ENCODE peak calls at places on chromosomes 13 and 19, in four cellular contexts. X is frontal cortex, J is breast epithelium, Z is GM12864. M is an unnamed sample.

GRCh38 chr13:42876810-42877550 is 95.6 kb downstream of the FAM216B start:
- DNase-seq in X (no peak), Z (no peak), J (no peak), M (no peak)

GRCh38 chr19:13817615-13818371 is 22.6 kb downstream of the ZSWIM4 start:
- DNase-seq in X (no peak), J (no peak), Z (no peak), M (no peak)

GRCh38 chr13:20526664-20527063 is 1.0 kb upstream of the CRYL1 start:
- DNase-seq in Z (no peak), X (no peak), J (no peak), M (no peak)

GRCh38 chr13:36275190-36276002 is 22.2 kb downstream of the CCDC169 start:
- DNase-seq in J (no peak), X (no peak), Z (no peak), M (no peak)

GRCh38 chr13:101258071-101258470 is 158.2 kb downstream of the NALCN start:
- DNase-seq in J (no peak), X (no peak), Z (peak; percentile 12), M (peak; percentile 30)

GRCh38 chr19:20999731-21000352 is 20.6 kb upstream of the ZNF430 start:
- DNase-seq in X (peak; percentile 66), J (peak; percentile 92), Z (peak; percentile 77), M (no peak)

GRCh38 chr19:21697698-21698097 is 69.7 kb downstream of the ZNF100 start:
- DNase-seq in Z (no peak), X (no peak), J (no peak), M (no peak)

GRCh38 chr13:110365876-110366275 is 58.8 kb downstream of the COL4A2 start:
- DNase-seq in X (no peak), J (no peak), Z (no peak), M (no peak)

GRCh38 chr19:51788029-51788428 is 6.9 kb upstream of the FPR3 start:
- DNase-seq in X (no peak), J (no peak), Z (no peak), M (no peak)

GRCh38 chr19:2578391-2578826 is 102.5 kb downstream of the GADD45B start:
- DNase-seq in J (peak; percentile 58), Z (no peak), X (no peak), M (no peak)

GRCh38 chr13:36343766-36344165 is 2.4 kb downstream of the SPART start:
- DNase-seq in Z (no peak), J (no peak), X (no peak), M (no peak)

GRCh38 chr19:29571181-29571580 is 34.9 kb upstream of the POP4 start:
- DNase-seq in J (peak; percentile 31), Z (no peak), X (no peak), M (no peak)

GRCh38 chr13:65330691-65331090 is 1899.4 kb downstream of the PCDH9 start:
- DNase-seq in Z (no peak), X (no peak), J (no peak), M (no peak)